ENCODE peak calls at places on chromosomes 2 and 18, in seven cellular contexts. T, P, E, G, O, X and I are unnamed samples.

GRCh38 chr18:48952287-48953095 is 1.7 kb upstream of the SMAD7 start:
- DNase-seq in T (peak), P (peak), E (peak), G (peak), O (peak), X (peak), I (peak)

GRCh38 chr2:52083214-52083613 is 1051.3 kb upstream of the NRXN1 start:
- DNase-seq in T (no peak), P (no peak), E (no peak), G (no peak), O (no peak), X (no peak), I (no peak)

GRCh38 chr2:164620873-164621760 is at the start of gene GRB14:
- DNase-seq in T (peak), P (no peak), E (no peak), G (no peak), O (peak), X (no peak), I (no peak)

GRCh38 chr18:12589419-12589818 is 68.5 kb downstream of the SPIRE1 start:
- DNase-seq in T (no peak), P (no peak), E (no peak), G (no peak), O (no peak), X (no peak), I (no peak)

GRCh38 chr2:160207804-160208661 is 8.0 kb upstream of the ITGB6 start:
- DNase-seq in T (no peak), P (peak), E (peak), G (no peak), O (peak), X (no peak), I (peak)

GRCh38 chr2:128754246-128754724 is 435.6 kb upstream of the HS6ST1 start:
- DNase-seq in T (no peak), P (no peak), E (peak), G (no peak), O (peak), X (no peak), I (peak)

GRCh38 chr2:184780944-184781343 is 182.6 kb downstream of the ZNF804A start:
- DNase-seq in T (no peak), P (no peak), E (no peak), G (no peak), O (no peak), X (no peak), I (no peak)

GRCh38 chr18:11587846-11588245 is 21.6 kb upstream of the SLC35G4 start:
- DNase-seq in T (no peak), P (no peak), E (no peak), G (no peak), O (no peak), X (no peak), I (no peak)

GRCh38 chr2:37740330-37740729 is 68.9 kb upstream of the CDC42EP3 start:
- DNase-seq in T (no peak), P (no peak), E (no peak), G (no peak), O (no peak), X (no peak), I (no peak)

GRCh38 chr2:204795156-204795555 is 249.9 kb downstream of the PARD3B start:
- DNase-seq in T (no peak), P (no peak), E (no peak), G (no peak), O (no peak), X (no peak), I (no peak)

GRCh38 chr18:26621161-26622026 is 73.0 kb upstream of the KCTD1 start:
- DNase-seq in T (peak), P (no peak), E (peak), G (peak), O (peak), X (peak), I (peak)

GRCh38 chr2:200862532-200863000 is 1.9 kb downstream of the CLK1 start:
- DNase-seq in T (no peak), P (no peak), E (no peak), G (no peak), O (peak), X (peak), I (peak)

GRCh38 chr2:176261136-176261535 is 8.1 kb upstream of the MTX2 start:
- DNase-seq in T (no peak), P (no peak), E (peak), G (no peak), O (no peak), X (no peak), I (no peak)

GRCh38 chr2:96924775-96925747 is 55.2 kb upstream of the SEMA4C start:
- DNase-seq in T (no peak), P (no peak), E (peak), G (no peak), O (peak), X (peak), I (no peak)

GRCh38 chr18:76491436-76491800 is 3.6 kb downstream of the ZNF516 start:
- DNase-seq in T (peak), P (peak), E (peak), G (peak), O (peak), X (no peak), I (peak)

GRCh38 chr2:52536929-52537460 is 1230.6 kb upstream of the CHAC2 start:
- DNase-seq in T (no peak), P (no peak), E (no peak), G (no peak), O (no peak), X (no peak), I (peak)

GRCh38 chr2:98027535-98027934 is 31.8 kb upstream of the TMEM131 start:
- DNase-seq in T (no peak), P (no peak), E (no peak), G (no peak), O (no peak), X (no peak), I (no peak)

GRCh38 chr2:40329739-40330047 is 122.2 kb downstream of the SLC8A1 start:
- DNase-seq in T (no peak), P (peak), E (no peak), G (no peak), O (no peak), X (no peak), I (no peak)

GRCh38 chr2:85761946-85762345 is 8.2 kb downstream of the ATOH8 start:
- DNase-seq in T (no peak), P (no peak), E (no peak), G (no peak), O (no peak), X (no peak), I (no peak)

GRCh38 chr2:158385646-158386045 is 70.9 kb downstream of the CCDC148 start:
- DNase-seq in T (no peak), P (no peak), E (no peak), G (no peak), O (no peak), X (no peak), I (no peak)

GRCh38 chr2:54122171-54122935 is 6.9 kb downstream of the ACYP2 start:
- DNase-seq in T (no peak), P (no peak), E (no peak), G (no peak), O (no peak), X (no peak), I (no peak)

GRCh38 chr18:69664399-69664798 is 263.7 kb downstream of the DOK6 start:
- DNase-seq in T (no peak), P (no peak), E (no peak), G (no peak), O (no peak), X (no peak), I (no peak)

GRCh38 chr2:17752281-17752680 is 1.3 kb downstream of the SMC6 start:
- DNase-seq in T (no peak), P (no peak), E (peak), G (no peak), O (no peak), X (no peak), I (no peak)

GRCh38 chr2:7094113-7094760 is 177.0 kb downstream of the RNF144A start:
- DNase-seq in T (no peak), P (no peak), E (no peak), G (no peak), O (no peak), X (no peak), I (no peak)

GRCh38 chr2:139159177-139159576 is 379.0 kb upstream of the NXPH2 start:
- DNase-seq in T (no peak), P (no peak), E (no peak), G (no peak), O (no peak), X (no peak), I (no peak)